ENCODE peak calls at places on chromosomes 13 and 19, in five cellular contexts. One of them, this sample, is unnamed.

GRCh38 chr19:12611361-12611699 is 610 bp downstream of the ZNF791 start:
- DNase-seq in gastrocnemius medialis: peak; percentile 60
- DNase-seq in spleen: peak; percentile 74
- DNase-seq in thyroid gland: peak; percentile 86
- DNase-seq in vagina: no peak
- DNase-seq in this sample: peak; percentile 3

GRCh38 chr19:42468273-42468796 is 25.6 kb upstream of the CXCL17 start:
- DNase-seq in gastrocnemius medialis: no peak
- DNase-seq in spleen: no peak
- DNase-seq in thyroid gland: no peak
- DNase-seq in vagina: no peak
- DNase-seq in this sample: no peak

GRCh38 chr19:1893791-1894190 is 8.5 kb upstream of the ABHD17A start:
- DNase-seq in gastrocnemius medialis: no peak
- DNase-seq in spleen: no peak
- DNase-seq in thyroid gland: no peak
- DNase-seq in vagina: no peak
- DNase-seq in this sample: no peak

GRCh38 chr19:43789029-43789428 is 8.3 kb upstream of the KCNN4 start:
- DNase-seq in gastrocnemius medialis: no peak
- DNase-seq in spleen: no peak
- DNase-seq in thyroid gland: no peak
- DNase-seq in vagina: no peak
- DNase-seq in this sample: no peak

GRCh38 chr13:41900918-41901317 is 60.0 kb downstream of the VWA8 start:
- DNase-seq in gastrocnemius medialis: no peak
- DNase-seq in spleen: no peak
- DNase-seq in thyroid gland: no peak
- DNase-seq in vagina: no peak
- DNase-seq in this sample: no peak

GRCh38 chr19:39316627-39317321 is 3.9 kb downstream of the LRFN1 start:
- DNase-seq in gastrocnemius medialis: no peak
- DNase-seq in spleen: no peak
- DNase-seq in thyroid gland: no peak
- DNase-seq in vagina: no peak
- DNase-seq in this sample: no peak

GRCh38 chr13:23678768-23679167 is 108.6 kb downstream of the TNFRSF19 start:
- DNase-seq in gastrocnemius medialis: no peak
- DNase-seq in spleen: no peak
- DNase-seq in thyroid gland: no peak
- DNase-seq in vagina: no peak
- DNase-seq in this sample: no peak

GRCh38 chr19:10191347-10191746 is 3.4 kb downstream of the DNMT1 start:
- DNase-seq in gastrocnemius medialis: no peak
- DNase-seq in spleen: no peak
- DNase-seq in thyroid gland: no peak
- DNase-seq in vagina: no peak
- DNase-seq in this sample: no peak

GRCh38 chr19:55581145-55581827 is 638 bp upstream of the ZNF579 start:
- DNase-seq in gastrocnemius medialis: no peak
- DNase-seq in spleen: no peak
- DNase-seq in thyroid gland: no peak
- DNase-seq in vagina: no peak
- DNase-seq in this sample: no peak

GRCh38 chr19:1453525-1454371 is 3.8 kb downstream of the APC2 start:
- DNase-seq in gastrocnemius medialis: no peak
- DNase-seq in spleen: no peak
- DNase-seq in thyroid gland: no peak
- DNase-seq in vagina: no peak
- DNase-seq in this sample: no peak

GRCh38 chr13:69793803-69794453 is 313.7 kb upstream of the ATXN8OS start:
- DNase-seq in gastrocnemius medialis: no peak
- DNase-seq in spleen: no peak
- DNase-seq in thyroid gland: no peak
- DNase-seq in vagina: no peak
- DNase-seq in this sample: no peak

GRCh38 chr13:70415141-70415540 is 306.9 kb upstream of the KLHL1 start:
- DNase-seq in gastrocnemius medialis: no peak
- DNase-seq in spleen: no peak
- DNase-seq in thyroid gland: no peak
- DNase-seq in vagina: no peak
- DNase-seq in this sample: no peak

GRCh38 chr19:772730-773436 is 22.0 kb downstream of the MISP start:
- DNase-seq in gastrocnemius medialis: no peak
- DNase-seq in spleen: no peak
- DNase-seq in thyroid gland: peak; percentile 98
- DNase-seq in vagina: no peak
- DNase-seq in this sample: no peak

GRCh38 chr19:10404888-10405808 is 1.8 kb upstream of the CDC37 start:
- DNase-seq in gastrocnemius medialis: no peak
- DNase-seq in spleen: no peak
- DNase-seq in thyroid gland: no peak
- DNase-seq in vagina: no peak
- DNase-seq in this sample: no peak

GRCh38 chr19:13463296-13463695 is 43.0 kb downstream of the CACNA1A start:
- DNase-seq in gastrocnemius medialis: no peak
- DNase-seq in spleen: no peak
- DNase-seq in thyroid gland: no peak
- DNase-seq in vagina: no peak
- DNase-seq in this sample: no peak

GRCh38 chr13:107457686-107458085 is 757.6 kb downstream of the LIG4 start:
- DNase-seq in gastrocnemius medialis: no peak
- DNase-seq in spleen: no peak
- DNase-seq in thyroid gland: no peak
- DNase-seq in vagina: no peak
- DNase-seq in this sample: no peak

GRCh38 chr19:42140125-42140754 is 8.0 kb upstream of the POU2F2 start:
- DNase-seq in gastrocnemius medialis: no peak
- DNase-seq in spleen: peak; percentile 80
- DNase-seq in thyroid gland: peak; percentile 60
- DNase-seq in vagina: no peak
- DNase-seq in this sample: no peak

GRCh38 chr19:29480507-29480906 is 45.3 kb upstream of the VSTM2B start:
- DNase-seq in gastrocnemius medialis: no peak
- DNase-seq in spleen: peak; percentile 32
- DNase-seq in thyroid gland: no peak
- DNase-seq in vagina: peak; percentile 49
- DNase-seq in this sample: no peak

GRCh38 chr19:48715276-48715675 is 4.2 kb downstream of the MAMSTR start:
- DNase-seq in gastrocnemius medialis: no peak
- DNase-seq in spleen: no peak
- DNase-seq in thyroid gland: no peak
- DNase-seq in vagina: no peak
- DNase-seq in this sample: no peak

GRCh38 chr13:33017410-33017929 is 1.2 kb downstream of the KL start:
- DNase-seq in gastrocnemius medialis: peak; percentile 46
- DNase-seq in spleen: no peak
- DNase-seq in thyroid gland: no peak
- DNase-seq in vagina: no peak
- DNase-seq in this sample: no peak

DNA sequence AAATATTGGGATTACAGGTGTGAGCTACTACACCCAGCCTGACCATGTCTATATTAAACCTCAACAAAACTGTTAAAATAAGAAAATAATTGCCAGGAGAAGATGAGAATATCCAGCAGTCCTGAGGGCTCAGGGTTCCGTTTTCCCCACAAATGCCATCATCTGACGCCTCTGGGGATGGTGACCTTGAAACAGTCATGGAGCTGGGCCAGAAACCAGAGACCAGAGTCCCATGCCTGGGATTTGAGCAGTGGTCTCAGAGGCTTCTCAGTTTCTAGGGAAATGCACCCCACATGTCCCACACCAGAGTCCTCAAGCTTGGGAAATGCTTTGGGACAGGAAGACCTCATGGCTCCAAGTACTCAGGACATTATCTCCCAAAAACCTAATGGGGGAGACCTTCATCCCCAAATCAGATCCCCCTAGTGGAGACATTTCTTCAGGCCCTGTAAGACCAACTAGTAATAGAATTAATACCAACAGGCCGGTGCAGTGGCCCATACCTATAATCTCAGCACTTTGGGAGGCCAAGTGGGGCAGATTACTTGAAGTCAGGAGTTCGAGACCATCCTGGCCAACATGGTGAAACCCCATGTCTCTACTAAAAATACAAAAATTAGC is 2.9 kb upstream of the MAP1S start:
- DNase-seq in gastrocnemius medialis: no peak
- DNase-seq in spleen: no peak
- DNase-seq in thyroid gland: no peak
- DNase-seq in vagina: no peak
- DNase-seq in this sample: no peak
- TF ChIP-seq CTCF in gastrocnemius medialis: no peak
- TF ChIP-seq CTCF in spleen: no peak
- TF ChIP-seq CTCF in thyroid gland: no peak
- TF ChIP-seq CTCF in vagina: no peak
- TF ChIP-seq CTCF in this sample: no peak

GRCh38 chr19:5719961-5720790 is at the start of the genes CATSPERD and LONP1:
- DNase-seq in gastrocnemius medialis: peak; percentile 98
- DNase-seq in spleen: peak; percentile 100
- DNase-seq in thyroid gland: peak; percentile 99
- DNase-seq in vagina: peak; percentile 99
- DNase-seq in this sample: peak; percentile 93
- TF ChIP-seq POLR2A in gastrocnemius medialis: peak; percentile 76
- TF ChIP-seq POLR2A in spleen: peak; percentile 79
- TF ChIP-seq POLR2A in thyroid gland: peak; percentile 64
- TF ChIP-seq POLR2A in vagina: peak; percentile 2
- TF ChIP-seq POLR2A in this sample: peak; percentile 76

DNA sequence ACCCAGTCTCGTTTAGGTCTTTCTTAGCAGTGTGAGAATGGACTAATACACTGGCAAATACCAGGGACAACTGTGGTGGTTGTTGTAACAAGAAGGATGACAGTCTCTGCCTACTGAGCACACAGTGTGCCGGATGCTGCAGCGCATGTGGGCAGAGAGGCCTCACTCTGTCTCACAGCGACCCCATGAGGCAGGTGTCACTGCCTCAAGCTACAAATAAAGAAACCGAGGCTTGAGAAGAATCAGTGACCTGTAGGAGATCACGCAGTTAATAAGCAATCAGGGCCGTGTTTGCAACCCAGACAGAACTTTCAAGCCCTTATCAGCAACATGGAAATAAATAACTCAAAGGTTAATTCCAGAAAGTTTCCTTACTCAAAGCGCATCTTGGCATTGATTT is 40.5 kb upstream of the GAS6 start:
- DNase-seq in gastrocnemius medialis: no peak
- DNase-seq in spleen: peak; percentile 55
- DNase-seq in thyroid gland: peak; percentile 21
- DNase-seq in vagina: no peak
- DNase-seq in this sample: no peak
- TF ChIP-seq CTCF in gastrocnemius medialis: peak; percentile 53
- TF ChIP-seq CTCF in spleen: no peak
- TF ChIP-seq CTCF in thyroid gland: no peak
- TF ChIP-seq CTCF in vagina: peak; percentile 39
- TF ChIP-seq CTCF in this sample: peak; percentile 59

GRCh38 chr13:59261928-59262488 is 901.7 kb downstream of the DIAPH3 start:
- DNase-seq in gastrocnemius medialis: no peak
- DNase-seq in spleen: no peak
- DNase-seq in thyroid gland: peak; percentile 47
- DNase-seq in vagina: no peak
- DNase-seq in this sample: no peak

GRCh38 chr13:59263531-59263930 is 900.2 kb downstream of the DIAPH3 start:
- DNase-seq in gastrocnemius medialis: no peak
- DNase-seq in spleen: no peak
- DNase-seq in thyroid gland: no peak
- DNase-seq in vagina: no peak
- DNase-seq in this sample: no peak

GRCh38 chr13:59259416-59260000 is 904.2 kb downstream of the DIAPH3 start:
- DNase-seq in gastrocnemius medialis: no peak
- DNase-seq in spleen: no peak
- DNase-seq in thyroid gland: no peak
- DNase-seq in vagina: no peak
- DNase-seq in this sample: no peak
- TF ChIP-seq POLR2A in gastrocnemius medialis: no peak
- TF ChIP-seq POLR2A in spleen: no peak
- TF ChIP-seq POLR2A in thyroid gland: no peak
- TF ChIP-seq POLR2A in vagina: no peak
- TF ChIP-seq POLR2A in this sample: no peak

DNA sequence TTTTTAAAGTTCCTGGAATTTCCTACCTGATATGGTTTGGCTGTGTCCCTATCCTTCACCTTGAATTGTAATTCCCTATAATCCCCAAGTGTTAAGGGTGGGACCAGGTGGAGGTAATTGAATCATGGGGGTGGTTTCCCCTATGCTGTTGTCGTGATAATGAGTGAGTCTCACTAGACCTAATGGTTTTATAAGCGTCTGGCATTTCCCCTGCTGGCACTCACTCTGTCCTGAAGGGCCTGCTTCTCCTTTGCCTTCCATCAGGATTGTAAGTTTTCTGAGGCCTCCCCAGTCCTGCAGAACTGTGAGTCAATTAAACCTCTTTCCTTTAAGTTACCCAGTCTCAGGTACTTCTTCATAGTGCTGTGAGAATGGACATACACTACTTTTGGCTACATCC is 298.7 kb downstream of the HS6ST3 start:
- DNase-seq in gastrocnemius medialis: no peak
- DNase-seq in spleen: no peak
- DNase-seq in thyroid gland: no peak
- DNase-seq in vagina: no peak
- DNase-seq in this sample: no peak
- TF ChIP-seq CTCF in gastrocnemius medialis: no peak
- TF ChIP-seq CTCF in spleen: no peak
- TF ChIP-seq CTCF in thyroid gland: no peak
- TF ChIP-seq CTCF in vagina: no peak
- TF ChIP-seq CTCF in this sample: no peak

DNA sequence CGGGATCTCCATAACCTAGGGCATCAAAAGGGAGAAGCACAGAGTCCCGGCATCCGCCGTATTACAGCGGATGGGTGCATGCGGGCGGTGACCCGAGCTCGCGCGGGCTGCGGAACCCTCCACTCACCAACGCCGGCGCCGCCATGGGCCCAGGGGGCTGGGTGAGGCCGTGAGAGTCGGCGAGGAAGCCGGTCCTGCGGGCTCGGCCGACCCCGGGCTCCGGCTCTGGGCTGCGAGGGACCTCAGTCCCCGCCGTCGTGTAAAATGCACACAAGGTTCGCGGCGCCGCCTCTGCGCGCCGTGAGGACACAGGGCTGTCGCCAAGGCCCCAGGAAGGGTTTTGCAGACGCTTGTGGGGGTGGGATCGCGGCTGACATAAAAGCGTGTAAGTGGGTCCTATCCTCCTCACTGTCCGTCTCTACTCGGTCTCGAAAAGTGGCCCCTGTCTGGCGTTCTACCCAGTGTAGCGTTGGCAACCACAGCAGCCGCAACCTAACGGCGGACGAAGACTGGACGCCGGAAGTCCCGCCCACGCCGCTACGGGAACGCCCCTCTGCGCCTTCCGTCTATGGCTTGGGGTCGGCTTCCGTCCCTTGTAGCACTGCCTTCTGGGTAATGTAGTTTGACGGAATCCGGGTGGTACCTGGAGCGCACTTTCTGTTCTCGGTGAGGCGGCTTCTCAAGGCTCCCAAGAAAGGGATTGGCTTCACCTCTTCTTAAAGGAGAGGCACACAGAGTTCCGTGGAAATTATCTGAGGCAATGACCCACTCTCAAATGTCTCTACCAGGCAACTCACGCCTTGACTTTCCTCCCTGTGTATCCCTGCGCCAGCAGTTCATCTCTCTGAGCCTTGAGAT is at the start of gene ZNF599:
- DNase-seq in gastrocnemius medialis: peak; percentile 85
- DNase-seq in spleen: peak; percentile 96
- DNase-seq in thyroid gland: peak; percentile 90
- DNase-seq in vagina: peak; percentile 88
- DNase-seq in this sample: peak; percentile 54
- TF ChIP-seq POLR2A in gastrocnemius medialis: peak; percentile 39
- TF ChIP-seq POLR2A in spleen: no peak
- TF ChIP-seq POLR2A in thyroid gland: peak; percentile 71
- TF ChIP-seq POLR2A in vagina: peak; percentile 70
- TF ChIP-seq POLR2A in this sample: no peak